ENCODE peak calls at places on chromosome 21, in ten cellular contexts. D is EL; B is AG20443; R is vagina; G is GM18507; T is cardiac muscle cell; W is NCI-H69; H is activated T-helper 1 cell treated with anti-CD3 and anti-CD28 coated beads, Interleukin-2, amount 50 U/mL, for 16 hours; P is Ammon's horn; A is spleen. K is an unnamed sample.

GRCh38 chr21:42276076-42276475 is 39.1 kb downstream of the TFF3 start:
- DNase-seq in G (no peak), D (no peak), P (no peak), W (no peak), H (no peak), B (no peak), T (no peak), R (no peak), A (no peak), K (no peak)

GRCh38 chr21:41153443-41153842 is 14.5 kb upstream of the BACE2 start:
- DNase-seq in R (no peak), T (no peak), D (no peak), G (no peak), W (no peak), A (no peak), B (no peak), H (no peak), P (no peak), K (no peak)

GRCh38 chr21:43861716-43862115 is 3.3 kb upstream of the AGPAT3 start:
- DNase-seq in D (no peak), A (peak), G (no peak), B (no peak), W (peak), T (no peak), R (no peak), P (no peak), H (no peak), K (no peak)

GRCh38 chr21:42883921-42884320 is 4.6 kb upstream of the WDR4 start:
- DNase-seq in G (no peak), D (no peak), R (no peak), A (no peak), B (no peak), P (no peak), T (no peak), W (no peak), H (no peak), K (no peak)

GRCh38 chr21:41170442-41170841 is 2.5 kb downstream of the BACE2 start:
- DNase-seq in G (no peak), W (peak), B (peak), R (no peak), T (peak), H (no peak), A (no peak), D (peak), P (no peak), K (peak)

GRCh38 chr21:37073417-37074194 is 552 bp downstream of the TTC3 start:
- DNase-seq in T (peak), G (no peak), R (no peak), H (peak), P (peak), W (peak), B (peak), D (peak), A (peak), K (peak)

GRCh38 chr21:44478124-44478800 is 23.0 kb downstream of the LRRC3 start:
- DNase-seq in T (no peak), P (no peak), H (no peak), R (no peak), B (no peak), D (no peak), G (no peak), W (no peak), A (peak), K (no peak)

GRCh38 chr21:26513212-26513611 is 59.9 kb downstream of the CYYR1 start:
- DNase-seq in W (no peak), D (peak), A (no peak), T (no peak), G (no peak), H (no peak), R (no peak), B (peak), P (no peak), K (no peak)

GRCh38 chr21:40901690-40902089 is 54.7 kb upstream of the DSCAM start:
- DNase-seq in H (no peak), R (no peak), W (peak), P (peak), G (no peak), B (no peak), A (no peak), D (no peak), T (no peak), K (no peak)

GRCh38 chr21:42844411-42845113 is 34.8 kb downstream of the WDR4 start:
- DNase-seq in G (no peak), R (no peak), H (no peak), B (no peak), D (no peak), T (no peak), W (no peak), A (peak), P (peak), K (no peak)

GRCh38 chr21:43835061-43835460 is 30.0 kb upstream of the AGPAT3 start:
- DNase-seq in P (no peak), A (no peak), D (no peak), G (no peak), H (no peak), R (no peak), T (no peak), W (peak), B (no peak), K (no peak)

K was measured in HuH-7.